ENCODE peak calls at places on chromosome 22, in eight cellular contexts. L, E, Z, K, M, Y, A and S are unnamed samples.

GRCh38 chr22:22865311-22866072 is 22.1 kb upstream of the IGLL5 start:
- DNase-seq in L (no peak), E (no peak), Z (peak; percentile 45), K (no peak), M (no peak), Y (no peak), A (no peak), S (no peak)

GRCh38 chr22:23836281-23836680 is 2.5 kb downstream of the DERL3 start:
- DNase-seq in L (no peak), E (peak; percentile 39), Z (no peak), K (peak; percentile 14), M (no peak), Y (no peak), A (no peak), S (no peak)

GRCh38 chr22:30250713-30251267 is 4.2 kb upstream of the LIF start:
- DNase-seq in L (no peak), E (no peak), Z (no peak), K (peak; percentile 55), M (no peak), Y (peak; percentile 63), A (peak; percentile 54), S (no peak)

GRCh38 chr22:45007247-45007945 is 2.4 kb downstream of the PHF21B start:
- DNase-seq in L (peak; percentile 23), E (peak; percentile 22), Z (no peak), K (peak; percentile 91), M (peak; percentile 80), Y (peak; percentile 27), A (peak; percentile 18), S (peak; percentile 40)

GRCh38 chr22:29208502-29208862 is 2.8 kb downstream of the EMID1 start:
- DNase-seq in L (no peak), E (no peak), Z (no peak), K (peak; percentile 49), M (no peak), Y (no peak), A (no peak), S (no peak)

GRCh38 chr22:33018232-33018864 is 39.8 kb downstream of the SYN3 start:
- DNase-seq in L (peak; percentile 47), E (no peak), Z (peak; percentile 76), K (peak; percentile 80), M (peak; percentile 83), Y (peak; percentile 46), A (peak; percentile 22), S (peak; percentile 53)

GRCh38 chr22:38017272-38017920 is 33.0 kb upstream of the SOX10 start:
- DNase-seq in L (peak; percentile 85), E (peak; percentile 85), Z (peak; percentile 71), K (no peak), M (peak; percentile 96), Y (peak; percentile 68), A (no peak), S (peak; percentile 87)

GRCh38 chr22:19042285-19043110 is 79.7 kb downstream of the DGCR2 start:
- DNase-seq in L (no peak), E (peak; percentile 45), Z (no peak), K (no peak), M (no peak), Y (no peak), A (no peak), S (no peak)

GRCh38 chr22:19779011-19779421 is 18.4 kb downstream of the TBX1 start:
- DNase-seq in L (no peak), E (no peak), Z (no peak), K (no peak), M (peak; percentile 30), Y (no peak), A (no peak), S (no peak)

GRCh38 chr22:32926600-32926999 is 125.1 kb downstream of the TIMP3 start:
- DNase-seq in L (no peak), E (no peak), Z (peak; percentile 48), K (no peak), M (no peak), Y (no peak), A (peak; percentile 3), S (no peak)

DNA sequence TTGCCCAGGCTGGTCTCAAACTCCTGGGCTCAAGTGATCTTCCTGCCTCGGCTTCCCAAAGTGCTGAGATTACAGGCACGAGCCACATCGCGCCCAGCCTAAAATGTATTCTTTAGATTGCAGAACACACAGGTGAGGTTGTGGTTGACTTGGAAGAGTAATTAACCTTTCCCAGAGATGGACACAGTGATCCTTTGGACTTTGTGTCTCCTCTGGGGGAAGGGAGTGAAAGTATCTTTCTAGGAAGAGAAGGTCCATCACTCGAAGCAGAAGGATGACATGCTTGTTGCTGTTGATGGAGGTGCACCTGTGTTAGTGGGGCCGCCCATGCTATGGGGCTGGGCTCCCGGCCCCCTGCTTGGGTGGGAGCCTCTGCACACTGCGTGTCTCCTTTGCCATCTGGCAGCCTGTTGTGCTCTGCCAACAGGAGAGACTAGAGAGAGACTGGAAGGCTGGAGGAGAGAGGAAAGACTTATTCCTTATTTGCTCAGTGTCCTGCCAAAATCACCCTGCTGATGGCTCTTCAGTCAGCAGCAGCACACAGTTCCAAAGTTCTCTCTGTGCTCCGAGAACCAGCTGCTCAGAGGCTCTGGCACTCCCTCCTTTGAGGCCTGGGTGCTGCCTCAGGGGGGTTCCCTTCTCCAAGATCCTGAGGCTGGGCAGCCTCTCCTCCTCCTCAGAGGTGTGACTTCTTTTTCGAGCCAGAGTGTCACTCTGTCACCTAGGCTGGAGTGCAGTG is 33.1 kb upstream of the CYB5R3 start:
- DNase-seq in L (no peak), E (no peak), Z (no peak), K (no peak), M (peak; percentile 62), Y (no peak), A (no peak), S (no peak)
- H3K4me1 ChIP-seq in L (peaks cover 93% of the 10 kb centered on the region), E (peaks cover 6% of the 10 kb centered on the region), Z (peaks cover 70% of the 10 kb centered on the region), K (peaks cover 4% of the 10 kb centered on the region), M (peaks cover 39% of the 10 kb centered on the region), Y (peaks cover 10% of the 10 kb centered on the region), A (peaks cover 28% of the 10 kb centered on the region), S (peaks cover 46% of the 10 kb centered on the region)

GRCh38 chr22:50470491-50470890 is 4.3 kb downstream of the SBF1 start:
- DNase-seq in L (no peak), E (no peak), Z (no peak), K (no peak), M (no peak), Y (no peak), A (no peak), S (no peak)
- H3K4me1 ChIP-seq in L (peaks cover 64% of the 10 kb centered on the region), E (peaks cover 8% of the 10 kb centered on the region), Z (peaks cover 60% of the 10 kb centered on the region), K (peaks cover 4% of the 10 kb centered on the region), M (peaks cover 13% of the 10 kb centered on the region), Y (peaks cover 54% of the 10 kb centered on the region), A (peaks cover 16% of the 10 kb centered on the region), S (peaks cover 54% of the 10 kb centered on the region)

DNA sequence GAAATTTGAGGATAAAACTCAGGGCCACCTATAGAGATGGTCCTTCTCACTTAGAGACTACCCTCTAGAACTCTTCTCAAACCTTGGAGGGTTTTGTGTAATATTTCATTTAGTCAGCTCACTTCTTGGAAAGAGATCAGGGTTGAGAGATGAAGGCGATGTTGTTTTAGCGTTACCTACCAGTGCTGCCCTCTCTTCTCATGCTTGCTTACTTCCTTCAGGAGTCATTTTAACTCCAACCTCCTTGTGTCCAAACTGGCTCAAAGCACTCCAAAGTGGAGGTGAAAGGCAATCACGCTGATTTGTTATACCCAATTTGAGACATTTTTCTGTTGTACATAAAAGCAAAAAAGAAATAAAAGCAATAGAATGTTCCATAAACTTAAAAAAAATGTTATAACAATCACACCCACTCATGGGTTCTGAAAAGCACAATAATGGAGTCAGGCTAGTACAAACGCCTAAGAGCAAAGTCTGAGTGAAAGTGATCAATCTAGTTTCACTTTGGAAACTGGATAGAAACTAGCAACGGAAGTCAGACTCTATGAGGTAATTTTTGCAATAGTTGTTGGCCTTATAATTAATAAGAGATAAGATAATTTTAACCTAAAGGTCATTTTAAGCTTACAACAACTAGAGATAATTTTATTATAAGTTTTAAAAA is 117.1 kb downstream of the MRTFA start:
- DNase-seq in L (no peak), E (no peak), Z (no peak), K (no peak), M (no peak), Y (no peak), A (no peak), S (no peak)
- H3K4me1 ChIP-seq in L (peaks cover 6% of the 10 kb centered on the region), E (peaks cover 5% of the 10 kb centered on the region), Z (peaks cover 17% of the 10 kb centered on the region), K (no peaks in the 10 kb centered on the region), M (no peaks in the 10 kb centered on the region), Y (peaks cover 9% of the 10 kb centered on the region), A (peaks cover 69% of the 10 kb centered on the region), S (peaks cover 30% of the 10 kb centered on the region)

GRCh38 chr22:48334971-48335370 is 1492.7 kb downstream of the BRD1 start:
- DNase-seq in L (no peak), E (no peak), Z (no peak), K (no peak), M (no peak), Y (no peak), A (no peak), S (no peak)

GRCh38 chr22:48335442-48336139 is 1492.1 kb downstream of the BRD1 start:
- DNase-seq in L (no peak), E (no peak), Z (no peak), K (no peak), M (no peak), Y (no peak), A (no peak), S (no peak)

GRCh38 chr22:48333816-48334735 is 1493.6 kb downstream of the BRD1 start:
- DNase-seq in L (no peak), E (no peak), Z (no peak), K (no peak), M (no peak), Y (no peak), A (no peak), S (no peak)

GRCh38 chr22:48337957-48338792 is 1489.5 kb downstream of the BRD1 start:
- DNase-seq in L (no peak), E (peak; percentile 41), Z (no peak), K (no peak), M (no peak), Y (no peak), A (no peak), S (no peak)

GRCh38 chr22:48336339-48337060 is 1491.2 kb downstream of the BRD1 start:
- DNase-seq in L (no peak), E (no peak), Z (no peak), K (no peak), M (no peak), Y (no peak), A (no peak), S (no peak)
- H3K4me1 ChIP-seq in L (no peaks in the 10 kb centered on the region), E (no peaks in the 10 kb centered on the region), Z (no peaks in the 10 kb centered on the region), K (no peaks in the 10 kb centered on the region), M (no peaks in the 10 kb centered on the region), Y (no peaks in the 10 kb centered on the region), A (peaks cover 14% of the 10 kb centered on the region), S (no peaks in the 10 kb centered on the region)

DNA sequence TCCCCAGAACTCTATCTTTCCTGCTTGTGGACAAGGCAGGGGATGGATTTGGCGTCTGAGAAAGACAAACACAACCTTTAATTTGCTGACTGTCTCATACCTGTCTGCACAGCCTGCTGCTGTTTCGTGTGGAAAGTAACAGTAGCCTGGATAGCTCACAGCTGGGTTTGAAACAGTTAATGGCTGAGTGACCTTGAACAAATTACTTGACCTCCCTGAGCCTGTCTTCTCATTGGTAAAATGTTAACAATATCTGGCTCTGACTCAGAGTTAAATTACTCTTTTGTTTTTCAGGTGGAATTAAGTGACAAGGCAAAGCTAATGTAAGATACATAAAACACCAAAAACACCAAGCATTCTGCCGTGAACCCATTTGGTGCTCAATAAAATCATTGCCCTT is 41.1 kb upstream of the ADA2 start:
- DNase-seq in L (no peak), E (no peak), Z (no peak), K (no peak), M (no peak), Y (no peak), A (no peak), S (no peak)
- H3K4me1 ChIP-seq in L (peaks cover 34% of the 10 kb centered on the region), E (peaks cover 4% of the 10 kb centered on the region), Z (peaks cover 11% of the 10 kb centered on the region), K (peaks cover 5% of the 10 kb centered on the region), M (no peaks in the 10 kb centered on the region), Y (peaks cover 66% of the 10 kb centered on the region), A (no peaks in the 10 kb centered on the region), S (peaks cover 21% of the 10 kb centered on the region)